ENCODE peak calls at places on chromosomes 1 and 21, in eight cellular contexts. K is iris pigment epithelial cell, F is amniotic stem cell, J is cerebellum, Q is H54, M is GF-D8, U is DMS79 treated with DMSO at 0.1 percent for 48 hours, D is cerebellar cortex. P is an unnamed sample.

GRCh38 chr1:42319128-42319851 is 15.7 kb downstream of the FOXJ3 start:
- DNase-seq in Q (no peak), K (peak), M (no peak), F (no peak), J (no peak), D (no peak), U (no peak), P (no peak)

GRCh38 chr21:31354604-31355443 is 10.8 kb upstream of the TIAM1 start:
- DNase-seq in K (peak), U (no peak), D (no peak), M (no peak), J (no peak), F (no peak), Q (peak), P (peak)

GRCh38 chr1:43908858-43909257 is 24.7 kb upstream of the ARTN start:
- DNase-seq in F (no peak), K (no peak), D (no peak), Q (no peak), U (no peak), M (no peak), J (no peak), P (no peak)

GRCh38 chr1:112761714-112762480 is 46.8 kb upstream of the PPM1J start:
- DNase-seq in K (no peak), Q (no peak), D (no peak), J (no peak), M (no peak), U (peak), F (no peak), P (no peak)

GRCh38 chr1:9852410-9853301 is 28.9 kb upstream of the CLSTN1 start:
- DNase-seq in U (peak), Q (no peak), M (no peak), J (peak), D (peak), K (peak), F (peak), P (no peak)

GRCh38 chr1:29802181-29803068 is 566.1 kb downstream of the PTPRU start:
- DNase-seq in M (no peak), Q (no peak), K (no peak), D (no peak), F (no peak), J (no peak), U (no peak), P (no peak)

GRCh38 chr1:22704440-22705067 is 6.1 kb upstream of the EPHB2 start:
- DNase-seq in D (peak), J (peak), F (peak), U (peak), M (peak), K (peak), Q (peak), P (peak)

GRCh38 chr21:41477641-41478318 is 30.2 kb downstream of the TMPRSS2 start:
- DNase-seq in M (no peak), K (no peak), D (no peak), U (peak), Q (no peak), F (no peak), J (no peak), P (no peak)

GRCh38 chr1:30822006-30822405 is 64.4 kb upstream of the LAPTM5 start:
- DNase-seq in D (no peak), J (no peak), K (no peak), M (no peak), Q (no peak), U (no peak), F (no peak), P (no peak)

GRCh38 chr1:65626003-65626402 is 166.7 kb upstream of the PDE4B start:
- DNase-seq in M (no peak), K (no peak), J (no peak), D (no peak), F (no peak), U (no peak), Q (no peak), P (no peak)

GRCh38 chr1:156464825-156465452 is 35.6 kb downstream of the MEF2D start:
- DNase-seq in M (no peak), Q (no peak), J (no peak), U (no peak), F (no peak), D (no peak), K (no peak), P (no peak)

GRCh38 chr21:42043961-42044360 is 27.2 kb upstream of the UMODL1 start:
- DNase-seq in F (no peak), M (no peak), K (no peak), U (no peak), J (no peak), Q (no peak), D (no peak), P (no peak)

GRCh38 chr21:24856326-24856725 is 751.0 kb downstream of the MRPL39 start:
- DNase-seq in F (no peak), U (no peak), M (no peak), K (no peak), D (no peak), J (no peak), Q (no peak), P (no peak)

GRCh38 chr21:41926068-41926806 is 27.6 kb downstream of the C2CD2 start:
- DNase-seq in J (no peak), M (no peak), Q (no peak), K (peak), F (no peak), D (no peak), U (peak), P (no peak)

GRCh38 chr1:30856260-30856790 is 52.2 kb downstream of the SDC3 start:
- DNase-seq in U (peak), M (no peak), Q (no peak), D (no peak), J (no peak), F (no peak), K (no peak), P (no peak)

GRCh38 chr1:1287288-1288110 is 7.3 kb downstream of the SCNN1D start:
- DNase-seq in D (no peak), U (no peak), M (no peak), K (no peak), J (no peak), F (no peak), Q (no peak), P (no peak)

GRCh38 chr1:106756752-106757151 is 299.7 kb upstream of the PRMT6 start:
- DNase-seq in F (no peak), J (no peak), M (no peak), D (peak), U (no peak), K (no peak), Q (no peak), P (no peak)

GRCh38 chr1:214397497-214397896 is 116.5 kb downstream of the SMYD2 start:
- DNase-seq in J (no peak), F (no peak), Q (no peak), D (no peak), M (no peak), U (no peak), K (no peak), P (no peak)

GRCh38 chr1:32817815-32818786 is 648 bp downstream of the S100PBP start:
- DNase-seq in Q (peak), J (peak), M (peak), D (peak), K (peak), U (peak), F (peak), P (no peak)

P was measured in Panc1.